ENCODE peak calls at places on chromosomes 13 and 19, in five cellular contexts. J, O, A, Z and C are unnamed samples.

GRCh38 chr13:27147530-27148170 is 24.0 kb downstream of the USP12 start:
- DNase-seq in J (no peak), O (no peak), A (no peak), Z (no peak), C (no peak)

GRCh38 chr13:46553521-46553885 is 533 bp downstream of the LRCH1 start:
- DNase-seq in J (no peak), O (no peak), A (no peak), Z (no peak), C (peak; percentile 76)

GRCh38 chr13:46617382-46617781 is 64.4 kb downstream of the LRCH1 start:
- DNase-seq in J (no peak), O (no peak), A (no peak), Z (no peak), C (no peak)

GRCh38 chr19:43589277-43589676 is 6.7 kb downstream of the IRGQ start:
- DNase-seq in J (no peak), O (no peak), A (no peak), Z (no peak), C (no peak)

GRCh38 chr13:57739089-57739488 is 107.5 kb downstream of the PCDH17 start:
- DNase-seq in J (no peak), O (no peak), A (no peak), Z (no peak), C (no peak)

GRCh38 chr13:112341446-112341845 is 34.7 kb upstream of the SPACA7 start:
- DNase-seq in J (no peak), O (no peak), A (no peak), Z (no peak), C (no peak)

GRCh38 chr19:50266896-50267295 is 62.3 kb downstream of the KCNC3 start:
- DNase-seq in J (no peak), O (no peak), A (peak; percentile 46), Z (peak; percentile 14), C (no peak)

GRCh38 chr19:19964416-19964815 is 63.7 kb downstream of the ZNF93 start:
- DNase-seq in J (no peak), O (no peak), A (no peak), Z (no peak), C (no peak)

GRCh38 chr19:6602729-6603114 is 11.8 kb upstream of the CD70 start:
- DNase-seq in J (no peak), O (no peak), A (no peak), Z (no peak), C (no peak)

GRCh38 chr13:82560889-82561288 is 1321.4 kb downstream of the SLITRK1 start:
- DNase-seq in J (no peak), O (no peak), A (no peak), Z (no peak), C (no peak)

GRCh38 chr19:13036366-13036976 is 41.2 kb downstream of the NFIX start:
- DNase-seq in J (peak; percentile 83), O (peak; percentile 42), A (peak; percentile 81), Z (no peak), C (peak; percentile 85)

GRCh38 chr13:114325729-114326128 is 11.4 kb downstream of the CHAMP1 start:
- DNase-seq in J (no peak), O (no peak), A (no peak), Z (no peak), C (no peak)

GRCh38 chr13:112699318-112699918 is 9.6 kb downstream of the ATP11A start:
- DNase-seq in J (no peak), O (no peak), A (no peak), Z (no peak), C (peak; percentile 46)

GRCh38 chr19:39110263-39110967 is 15.2 kb upstream of the PAK4 start:
- DNase-seq in J (no peak), O (peak; percentile 72), A (peak; percentile 73), Z (peak; percentile 80), C (peak; percentile 74)

GRCh38 chr13:29920018-29920643 is 69.7 kb upstream of the UBL3 start:
- DNase-seq in J (no peak), O (no peak), A (no peak), Z (no peak), C (no peak)

GRCh38 chr19:39499932-39500331 is 1.2 kb downstream of the DLL3 start:
- DNase-seq in J (no peak), O (no peak), A (no peak), Z (no peak), C (no peak)

GRCh38 chr19:49111218-49111998 is 2.8 kb upstream of the LIN7B start:
- DNase-seq in J (no peak), O (no peak), A (no peak), Z (no peak), C (no peak)

GRCh38 chr19:49116544-49116943 is 2.4 kb downstream of the LIN7B start:
- DNase-seq in J (no peak), O (no peak), A (no peak), Z (no peak), C (no peak)

GRCh38 chr19:49110567-49110966 is 3.6 kb upstream of the LIN7B start:
- DNase-seq in J (no peak), O (no peak), A (no peak), Z (no peak), C (no peak)

GRCh38 chr19:49114630-49115363 is 627 bp downstream of the LIN7B start:
- DNase-seq in J (no peak), O (no peak), A (peak; percentile 66), Z (peak; percentile 62), C (peak; percentile 83)

DNA sequence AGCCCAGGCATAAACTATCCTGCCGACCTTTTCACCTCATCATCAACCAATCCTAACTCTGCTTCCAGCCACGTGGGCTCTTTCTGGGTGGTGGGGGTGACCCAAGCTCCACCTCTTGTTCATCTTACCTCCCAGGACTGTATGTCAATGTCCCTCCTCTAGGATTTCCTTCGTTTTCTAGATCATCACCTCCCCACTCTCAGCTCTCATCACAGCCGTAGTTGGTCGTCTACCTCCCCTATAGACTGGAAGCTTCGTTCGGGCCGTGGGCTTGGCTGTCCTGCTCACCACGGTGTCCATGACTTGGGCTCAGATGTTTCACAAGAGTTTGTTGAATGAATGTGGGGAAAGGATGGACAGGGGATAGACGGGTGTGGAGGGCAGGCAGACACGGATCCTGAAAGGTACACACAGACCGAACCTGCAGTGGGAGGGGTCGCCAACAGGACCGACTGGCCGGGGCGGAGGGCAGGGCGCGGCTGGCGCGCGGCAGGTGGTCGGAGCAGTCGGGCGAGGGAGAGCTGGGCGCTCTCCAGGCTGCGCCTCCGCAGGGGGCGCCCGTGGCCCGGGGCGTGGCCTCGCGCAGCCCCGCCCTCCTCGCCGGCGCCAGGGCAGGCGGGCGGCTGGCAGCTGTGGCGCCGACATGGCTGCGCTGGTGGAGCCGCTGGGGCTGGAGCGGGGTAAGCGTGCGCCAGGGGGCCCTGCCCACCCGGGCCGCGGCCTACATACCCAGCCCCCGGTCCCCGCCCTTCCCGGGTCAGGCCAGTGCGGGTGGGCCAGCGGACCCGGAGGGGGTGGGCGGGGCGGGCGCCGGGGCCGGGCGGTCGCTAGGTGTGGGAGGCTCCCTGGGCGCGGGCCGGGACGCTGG is at the start of gene LIN7B:
- DNase-seq in J (no peak), O (peak; percentile 85), A (peak; percentile 74), Z (peak; percentile 73), C (peak; percentile 75)
- TF ChIP-seq POLR2A in J (peak; percentile 67), O (peak; percentile 78), A (no peak), Z (no peak), C (no peak)

GRCh38 chr19:16821081-16821480 is 8.1 kb upstream of the SIN3B start:
- DNase-seq in J (no peak), O (no peak), A (no peak), Z (no peak), C (no peak)
- H3K27ac ChIP-seq in J (no peak overlapping the region), O (no peak overlapping the region), A (no peak overlapping the region), Z (no peak overlapping the region), C (no peak overlapping the region)

GRCh38 chr19:35262101-35262761 is 6.5 kb upstream of the USF2 start:
- DNase-seq in J (no peak), O (no peak), A (peak; percentile 6), Z (peak; percentile 17), C (peak; percentile 59)
- TF ChIP-seq POLR2A in J (no peak), O (peak; percentile 22), A (no peak), Z (no peak), C (no peak)

DNA sequence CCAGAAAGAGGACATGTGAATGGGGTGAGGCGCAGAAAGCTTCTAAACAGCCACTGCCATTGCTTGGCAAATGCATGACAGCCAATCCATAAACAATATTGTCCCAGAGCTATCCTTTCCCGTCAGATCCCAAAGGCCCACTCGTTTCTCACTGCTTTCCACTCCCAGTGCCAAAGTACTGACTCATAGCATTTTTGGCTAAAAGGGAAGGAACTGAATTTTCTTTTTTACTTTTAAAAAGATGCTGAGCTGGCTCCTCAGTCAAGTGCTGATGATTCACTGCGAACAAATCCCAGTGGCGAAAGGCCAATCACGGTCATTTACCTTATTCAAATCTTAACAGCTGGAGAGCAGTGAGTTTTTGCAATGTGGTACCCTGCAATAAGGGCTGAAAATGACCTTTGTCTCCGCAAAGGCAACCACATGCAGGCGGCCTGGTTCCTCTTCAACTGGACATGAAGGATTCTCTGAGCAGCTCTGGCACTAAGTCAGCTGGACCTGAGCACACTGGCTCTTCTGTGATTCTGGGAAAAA is 151.7 kb downstream of the DCLK1 start:
- DNase-seq in J (peak; percentile 65), O (no peak), A (peak; percentile 45), Z (peak; percentile 28), C (peak; percentile 94)
- H3K27ac ChIP-seq in J (peak overlapping the region; percentile 60), O (no peak overlapping the region), A (peak overlapping the region; percentile 63), Z (no peak overlapping the region), C (peak overlapping the region; percentile 71)

GRCh38 chr19:7920520-7921301 is 573 bp downstream of the SNAPC2 start:
- DNase-seq in J (peak; percentile 99), O (peak; percentile 96), A (peak; percentile 100), Z (peak; percentile 100), C (peak; percentile 100)
- TF ChIP-seq POLR2A in J (peak; percentile 9), O (no peak), A (peak; percentile 70), Z (peak; percentile 23), C (peak; percentile 45)